ENCODE peak calls at places on chromosome 20, in eight cellular contexts. Y is fibroblast of the aortic adventitia, L is OCI-LY7, S is epithelial cell of esophagus, Q is uterus, T is lower leg skin, R is BE2C, Z is left ventricle myocardium inferior. X is an unnamed sample.

GRCh38 chr20:19269737-19270325 is 57.4 kb downstream of the SLC24A3 start:
- DNase-seq in R (no peak), Y (no peak), Z (no peak), S (no peak), L (no peak), Q (no peak), T (no peak), X (peak)

GRCh38 chr20:15763344-15763743 is 809.9 kb downstream of the KIF16B start:
- DNase-seq in R (no peak), L (no peak), T (no peak), Z (no peak), Y (no peak), Q (no peak), S (peak), X (peak)

GRCh38 chr20:34984756-34985261 is 29.1 kb downstream of the MYH7B start:
- DNase-seq in L (no peak), Q (no peak), Y (no peak), R (no peak), T (no peak), S (no peak), Z (peak), X (no peak)

GRCh38 chr20:49505518-49505917 is 23.1 kb upstream of the KCNB1 start:
- DNase-seq in S (no peak), L (no peak), Y (peak), R (peak), T (no peak), Q (peak), Z (no peak), X (peak)

GRCh38 chr20:50585678-50586077 is 75.5 kb downstream of the PTPN1 start:
- DNase-seq in R (no peak), T (no peak), S (no peak), Y (no peak), L (no peak), Q (no peak), Z (no peak), X (no peak)

GRCh38 chr20:45510242-45510862 is 5.1 kb downstream of the SPINT3 start:
- DNase-seq in Q (no peak), Z (no peak), L (no peak), S (peak), Y (peak), T (no peak), R (no peak), X (no peak)

GRCh38 chr20:45343867-45344721 is 4.1 kb downstream of the SDC4 start:
- DNase-seq in R (no peak), T (peak), L (no peak), Z (no peak), Y (peak), Q (peak), S (peak), X (peak)

GRCh38 chr20:2292711-2293110 is 3.1 kb upstream of the TGM3 start:
- DNase-seq in T (peak), S (peak), Q (no peak), L (no peak), R (no peak), Y (no peak), Z (no peak), X (no peak)

GRCh38 chr20:25025091-25025861 is 32.7 kb downstream of the ACSS1 start:
- DNase-seq in T (no peak), Y (no peak), Q (no peak), S (no peak), Z (no peak), L (no peak), R (no peak), X (no peak)

GRCh38 chr20:62723351-62723750 is 14.7 kb downstream of the NTSR1 start:
- DNase-seq in Y (peak), R (no peak), Q (no peak), T (no peak), S (no peak), L (no peak), Z (peak), X (peak)

GRCh38 chr20:41738584-41739193 is 120.5 kb upstream of the CHD6 start:
- DNase-seq in Q (no peak), S (peak), T (no peak), Z (peak), L (peak), Y (peak), R (peak), X (peak)

GRCh38 chr20:2305946-2306345 is 10.1 kb downstream of the TGM3 start:
- DNase-seq in L (no peak), Y (no peak), S (peak), R (no peak), Z (no peak), Q (no peak), T (no peak), X (no peak)

GRCh38 chr20:47360489-47361267 is 4.2 kb upstream of the ZMYND8 start:
- DNase-seq in Z (peak), T (peak), Q (peak), S (peak), L (no peak), R (peak), Y (peak), X (peak)

GRCh38 chr20:19249515-19249914 is 37.1 kb downstream of the SLC24A3 start:
- DNase-seq in Y (no peak), Q (no peak), T (no peak), Z (no peak), L (no peak), S (peak), R (no peak), X (no peak)

DNA sequence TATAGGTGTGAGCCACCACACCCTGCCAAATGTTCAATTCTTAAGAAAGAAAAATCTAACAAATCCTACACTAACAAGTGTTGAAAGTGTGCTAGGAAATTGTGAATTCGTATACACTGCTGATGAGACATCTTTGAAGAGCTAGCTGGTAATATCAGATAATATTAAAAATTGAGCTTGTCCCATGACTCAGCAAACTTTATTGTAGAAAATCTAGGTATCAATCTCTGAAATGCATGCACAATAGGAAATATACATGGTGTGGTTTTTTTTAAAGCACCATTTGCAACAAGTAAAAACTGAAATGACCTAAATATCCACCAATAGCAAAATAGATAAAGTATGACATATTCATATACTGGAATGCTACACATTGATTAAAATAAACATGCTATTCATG is 110.1 kb upstream of the NXT1 start:
- DNase-seq in S (no peak), Y (no peak), T (no peak), Q (no peak), R (no peak), L (no peak), Z (no peak), X (no peak)
- TF ChIP-seq CTCF in S (no peak), Y (no peak), T (no peak), Q (no peak), R (no peak), L (no peak), Z (no peak), X (no peak)

DNA sequence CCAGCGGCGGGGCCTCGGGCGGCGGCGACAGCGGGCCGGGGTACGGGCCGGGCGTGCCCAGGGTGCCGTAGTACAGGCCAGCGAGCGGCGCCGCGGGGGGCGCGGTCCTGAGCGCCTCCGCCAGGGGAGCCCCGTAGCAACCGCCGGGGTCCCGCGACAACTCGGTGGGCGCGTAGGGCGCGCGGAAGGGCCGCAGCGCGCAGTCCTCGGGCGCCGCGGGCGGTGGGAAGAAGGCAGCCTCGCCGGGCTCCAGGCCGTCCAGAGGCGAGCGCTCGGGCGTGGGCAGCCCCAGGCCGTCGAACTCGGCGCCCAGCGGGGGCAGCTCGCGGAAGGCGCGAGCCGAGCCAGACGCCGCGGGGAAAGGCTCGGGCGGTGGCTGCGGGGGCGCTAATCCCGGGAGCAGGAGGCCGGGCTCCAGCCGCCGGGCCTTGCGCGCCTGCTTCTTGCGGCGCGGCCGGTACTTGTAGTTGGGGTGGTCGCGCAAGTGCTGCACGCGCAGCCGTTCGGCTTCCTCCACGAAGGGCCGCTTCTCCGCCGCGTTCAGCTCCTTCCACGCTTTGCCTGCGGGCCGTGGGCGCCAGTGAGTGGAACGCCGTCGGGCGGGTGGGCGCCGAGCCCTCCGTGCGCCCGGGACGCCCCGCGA is 916 bp downstream of the SOX18 start:
- DNase-seq in L (no peak), Z (no peak), S (no peak), R (peak), Q (no peak), Y (no peak), T (no peak), X (no peak)
- H3K4me3 ChIP-seq in L (no peak), Z (peak), S (no peak), R (peak), Q (no peak), Y (no peak), T (no peak), X (no peak)

GRCh38 chr20:33910529-33911327 is 83.0 kb upstream of the RALY start:
- DNase-seq in T (no peak), R (no peak), L (peak), Y (no peak), Q (no peak), Z (no peak), S (no peak), X (no peak)
- TF ChIP-seq CTCF in T (no peak), R (no peak), L (no peak), Y (no peak), Q (no peak), Z (no peak), S (no peak), X (no peak)

DNA sequence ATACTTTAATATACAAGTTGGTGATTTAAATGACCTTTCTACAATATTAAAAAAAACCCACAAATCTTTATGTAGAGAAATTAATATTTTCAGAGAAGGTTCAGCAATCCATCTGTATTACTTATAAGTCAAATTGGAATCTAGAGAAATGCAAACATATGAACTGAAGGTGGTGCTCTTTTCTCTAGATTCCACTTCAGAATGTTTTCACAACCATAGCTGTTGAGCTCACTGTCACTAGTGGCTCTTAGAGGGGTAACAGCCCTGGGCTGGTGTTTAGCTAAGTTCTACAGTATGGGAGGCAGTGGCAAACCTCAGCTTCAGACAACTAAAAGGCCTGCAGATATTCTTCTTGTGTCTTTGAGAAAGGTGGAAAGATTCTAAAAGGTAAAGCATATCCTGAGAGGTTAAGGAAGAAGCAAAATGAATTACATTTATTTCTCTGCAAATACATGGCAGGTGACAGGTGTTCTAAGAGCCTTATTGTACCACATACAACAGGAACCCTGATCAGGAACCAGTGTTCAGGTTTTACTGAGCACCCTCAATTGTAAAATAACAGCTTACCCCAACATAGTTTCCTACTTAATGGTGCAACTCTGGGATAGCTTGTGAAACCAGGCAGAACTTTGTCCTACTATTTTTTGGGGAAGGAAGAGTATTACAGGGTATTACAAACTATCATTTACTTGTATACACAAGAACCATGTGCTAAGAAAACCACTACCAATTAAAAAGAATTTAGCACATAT is 56.6 kb upstream of the SAMHD1 start:
- DNase-seq in S (peak), R (no peak), Z (no peak), T (no peak), Q (no peak), L (peak), Y (peak), X (peak)
- H3K4me3 ChIP-seq in S (no peak), R (no peak), Z (no peak), T (no peak), Q (no peak), L (peak), Y (no peak), X (no peak)